ENCODE peak calls at places on chromosomes 12 and 14, in seven cellular contexts. One of them, this sample, is unnamed.

GRCh38 chr14:91225025-91225424 is 19.5 kb downstream of the GPR68 start:
- DNase-seq in SK-MEL-5: no peak
- DNase-seq in ELR: peak
- DNase-seq in activated CD4-positive, alpha-beta T cell treated with anti-CD3 and anti-CD28 coated beads for 24 hours: no peak
- DNase-seq in stimulated activated CD4-positive, alpha-beta T cell treated with anti-CD3 and anti-CD28 coated beads, Interleukin-2, amount 100 ng/mL, for 24 hours: no peak
- DNase-seq in Right ventricle myocardium inferior: no peak
- DNase-seq in stimulated activated CD8-positive, alpha-beta memory T cell treated with anti-CD3 and anti-CD28 coated beads, Interleukin-15, amount 100 ng/mL, for 48 hours: no peak
- DNase-seq in this sample: no peak

GRCh38 chr12:57836442-57837375 is 9.8 kb downstream of the CTDSP2 start:
- DNase-seq in SK-MEL-5: peak
- DNase-seq in ELR: peak
- DNase-seq in activated CD4-positive, alpha-beta T cell treated with anti-CD3 and anti-CD28 coated beads for 24 hours: no peak
- DNase-seq in stimulated activated CD4-positive, alpha-beta T cell treated with anti-CD3 and anti-CD28 coated beads, Interleukin-2, amount 100 ng/mL, for 24 hours: peak
- DNase-seq in Right ventricle myocardium inferior: peak
- DNase-seq in stimulated activated CD8-positive, alpha-beta memory T cell treated with anti-CD3 and anti-CD28 coated beads, Interleukin-15, amount 100 ng/mL, for 48 hours: no peak
- DNase-seq in this sample: no peak

GRCh38 chr12:115507951-115508722 is 769.4 kb downstream of the MED13L start:
- DNase-seq in SK-MEL-5: peak
- DNase-seq in ELR: no peak
- DNase-seq in activated CD4-positive, alpha-beta T cell treated with anti-CD3 and anti-CD28 coated beads for 24 hours: no peak
- DNase-seq in stimulated activated CD4-positive, alpha-beta T cell treated with anti-CD3 and anti-CD28 coated beads, Interleukin-2, amount 100 ng/mL, for 24 hours: no peak
- DNase-seq in Right ventricle myocardium inferior: no peak
- DNase-seq in stimulated activated CD8-positive, alpha-beta memory T cell treated with anti-CD3 and anti-CD28 coated beads, Interleukin-15, amount 100 ng/mL, for 48 hours: no peak
- DNase-seq in this sample: no peak

GRCh38 chr12:54357802-54358619 is 6.3 kb downstream of the GPR84 start:
- DNase-seq in SK-MEL-5: peak
- DNase-seq in ELR: peak
- DNase-seq in activated CD4-positive, alpha-beta T cell treated with anti-CD3 and anti-CD28 coated beads for 24 hours: no peak
- DNase-seq in stimulated activated CD4-positive, alpha-beta T cell treated with anti-CD3 and anti-CD28 coated beads, Interleukin-2, amount 100 ng/mL, for 24 hours: peak
- DNase-seq in Right ventricle myocardium inferior: no peak
- DNase-seq in stimulated activated CD8-positive, alpha-beta memory T cell treated with anti-CD3 and anti-CD28 coated beads, Interleukin-15, amount 100 ng/mL, for 48 hours: peak
- DNase-seq in this sample: no peak

GRCh38 chr12:98446716-98447115 is 68.7 kb upstream of the TMPO start:
- DNase-seq in SK-MEL-5: peak
- DNase-seq in ELR: no peak
- DNase-seq in activated CD4-positive, alpha-beta T cell treated with anti-CD3 and anti-CD28 coated beads for 24 hours: no peak
- DNase-seq in stimulated activated CD4-positive, alpha-beta T cell treated with anti-CD3 and anti-CD28 coated beads, Interleukin-2, amount 100 ng/mL, for 24 hours: no peak
- DNase-seq in Right ventricle myocardium inferior: no peak
- DNase-seq in stimulated activated CD8-positive, alpha-beta memory T cell treated with anti-CD3 and anti-CD28 coated beads, Interleukin-15, amount 100 ng/mL, for 48 hours: no peak
- DNase-seq in this sample: no peak

GRCh38 chr12:57474862-57475261 is 4.8 kb downstream of the ARHGAP9 start:
- DNase-seq in SK-MEL-5: no peak
- DNase-seq in ELR: no peak
- DNase-seq in activated CD4-positive, alpha-beta T cell treated with anti-CD3 and anti-CD28 coated beads for 24 hours: no peak
- DNase-seq in stimulated activated CD4-positive, alpha-beta T cell treated with anti-CD3 and anti-CD28 coated beads, Interleukin-2, amount 100 ng/mL, for 24 hours: no peak
- DNase-seq in Right ventricle myocardium inferior: no peak
- DNase-seq in stimulated activated CD8-positive, alpha-beta memory T cell treated with anti-CD3 and anti-CD28 coated beads, Interleukin-15, amount 100 ng/mL, for 48 hours: no peak
- DNase-seq in this sample: no peak

GRCh38 chr12:2256453-2256852 is 203.7 kb downstream of the CACNA1C start:
- DNase-seq in SK-MEL-5: no peak
- DNase-seq in ELR: peak
- DNase-seq in activated CD4-positive, alpha-beta T cell treated with anti-CD3 and anti-CD28 coated beads for 24 hours: no peak
- DNase-seq in stimulated activated CD4-positive, alpha-beta T cell treated with anti-CD3 and anti-CD28 coated beads, Interleukin-2, amount 100 ng/mL, for 24 hours: no peak
- DNase-seq in Right ventricle myocardium inferior: no peak
- DNase-seq in stimulated activated CD8-positive, alpha-beta memory T cell treated with anti-CD3 and anti-CD28 coated beads, Interleukin-15, amount 100 ng/mL, for 48 hours: no peak
- DNase-seq in this sample: no peak

GRCh38 chr14:51094901-51095853 is at the start of gene TRIM9:
- DNase-seq in SK-MEL-5: peak
- DNase-seq in ELR: peak
- DNase-seq in activated CD4-positive, alpha-beta T cell treated with anti-CD3 and anti-CD28 coated beads for 24 hours: peak
- DNase-seq in stimulated activated CD4-positive, alpha-beta T cell treated with anti-CD3 and anti-CD28 coated beads, Interleukin-2, amount 100 ng/mL, for 24 hours: peak
- DNase-seq in Right ventricle myocardium inferior: peak
- DNase-seq in stimulated activated CD8-positive, alpha-beta memory T cell treated with anti-CD3 and anti-CD28 coated beads, Interleukin-15, amount 100 ng/mL, for 48 hours: peak
- DNase-seq in this sample: peak

GRCh38 chr14:53365516-53366130 is 212.5 kb upstream of the DDHD1 start:
- DNase-seq in SK-MEL-5: no peak
- DNase-seq in ELR: no peak
- DNase-seq in activated CD4-positive, alpha-beta T cell treated with anti-CD3 and anti-CD28 coated beads for 24 hours: no peak
- DNase-seq in stimulated activated CD4-positive, alpha-beta T cell treated with anti-CD3 and anti-CD28 coated beads, Interleukin-2, amount 100 ng/mL, for 24 hours: no peak
- DNase-seq in Right ventricle myocardium inferior: no peak
- DNase-seq in stimulated activated CD8-positive, alpha-beta memory T cell treated with anti-CD3 and anti-CD28 coated beads, Interleukin-15, amount 100 ng/mL, for 48 hours: no peak
- DNase-seq in this sample: no peak

GRCh38 chr12:70043490-70044138 is 199.6 kb upstream of the CNOT2 start:
- DNase-seq in SK-MEL-5: no peak
- DNase-seq in ELR: no peak
- DNase-seq in activated CD4-positive, alpha-beta T cell treated with anti-CD3 and anti-CD28 coated beads for 24 hours: no peak
- DNase-seq in stimulated activated CD4-positive, alpha-beta T cell treated with anti-CD3 and anti-CD28 coated beads, Interleukin-2, amount 100 ng/mL, for 24 hours: no peak
- DNase-seq in Right ventricle myocardium inferior: no peak
- DNase-seq in stimulated activated CD8-positive, alpha-beta memory T cell treated with anti-CD3 and anti-CD28 coated beads, Interleukin-15, amount 100 ng/mL, for 48 hours: no peak
- DNase-seq in this sample: no peak

GRCh38 chr12:32151081-32151480 is 44.4 kb downstream of the BICD1 start:
- DNase-seq in SK-MEL-5: no peak
- DNase-seq in ELR: no peak
- DNase-seq in activated CD4-positive, alpha-beta T cell treated with anti-CD3 and anti-CD28 coated beads for 24 hours: no peak
- DNase-seq in stimulated activated CD4-positive, alpha-beta T cell treated with anti-CD3 and anti-CD28 coated beads, Interleukin-2, amount 100 ng/mL, for 24 hours: no peak
- DNase-seq in Right ventricle myocardium inferior: no peak
- DNase-seq in stimulated activated CD8-positive, alpha-beta memory T cell treated with anti-CD3 and anti-CD28 coated beads, Interleukin-15, amount 100 ng/mL, for 48 hours: no peak
- DNase-seq in this sample: no peak

GRCh38 chr14:69298131-69299071 is 38.4 kb downstream of the GALNT16 start:
- DNase-seq in SK-MEL-5: no peak
- DNase-seq in ELR: no peak
- DNase-seq in activated CD4-positive, alpha-beta T cell treated with anti-CD3 and anti-CD28 coated beads for 24 hours: no peak
- DNase-seq in stimulated activated CD4-positive, alpha-beta T cell treated with anti-CD3 and anti-CD28 coated beads, Interleukin-2, amount 100 ng/mL, for 24 hours: no peak
- DNase-seq in Right ventricle myocardium inferior: no peak
- DNase-seq in stimulated activated CD8-positive, alpha-beta memory T cell treated with anti-CD3 and anti-CD28 coated beads, Interleukin-15, amount 100 ng/mL, for 48 hours: no peak
- DNase-seq in this sample: no peak

GRCh38 chr14:96108911-96109310 is 69.7 kb downstream of the C14orf132 start:
- DNase-seq in SK-MEL-5: no peak
- DNase-seq in ELR: no peak
- DNase-seq in activated CD4-positive, alpha-beta T cell treated with anti-CD3 and anti-CD28 coated beads for 24 hours: no peak
- DNase-seq in stimulated activated CD4-positive, alpha-beta T cell treated with anti-CD3 and anti-CD28 coated beads, Interleukin-2, amount 100 ng/mL, for 24 hours: no peak
- DNase-seq in Right ventricle myocardium inferior: no peak
- DNase-seq in stimulated activated CD8-positive, alpha-beta memory T cell treated with anti-CD3 and anti-CD28 coated beads, Interleukin-15, amount 100 ng/mL, for 48 hours: no peak
- DNase-seq in this sample: no peak

GRCh38 chr12:105538880-105539279 is 208.4 kb downstream of the C12orf75 start:
- DNase-seq in SK-MEL-5: no peak
- DNase-seq in ELR: no peak
- DNase-seq in activated CD4-positive, alpha-beta T cell treated with anti-CD3 and anti-CD28 coated beads for 24 hours: no peak
- DNase-seq in stimulated activated CD4-positive, alpha-beta T cell treated with anti-CD3 and anti-CD28 coated beads, Interleukin-2, amount 100 ng/mL, for 24 hours: no peak
- DNase-seq in Right ventricle myocardium inferior: no peak
- DNase-seq in stimulated activated CD8-positive, alpha-beta memory T cell treated with anti-CD3 and anti-CD28 coated beads, Interleukin-15, amount 100 ng/mL, for 48 hours: no peak
- DNase-seq in this sample: no peak

GRCh38 chr14:36442824-36443241 is 77.2 kb downstream of the NKX2-1 start:
- DNase-seq in SK-MEL-5: no peak
- DNase-seq in ELR: no peak
- DNase-seq in activated CD4-positive, alpha-beta T cell treated with anti-CD3 and anti-CD28 coated beads for 24 hours: no peak
- DNase-seq in stimulated activated CD4-positive, alpha-beta T cell treated with anti-CD3 and anti-CD28 coated beads, Interleukin-2, amount 100 ng/mL, for 24 hours: no peak
- DNase-seq in Right ventricle myocardium inferior: no peak
- DNase-seq in stimulated activated CD8-positive, alpha-beta memory T cell treated with anti-CD3 and anti-CD28 coated beads, Interleukin-15, amount 100 ng/mL, for 48 hours: no peak
- DNase-seq in this sample: no peak

GRCh38 chr14:51582437-51582836 is 69.3 kb upstream of the FRMD6 start:
- DNase-seq in SK-MEL-5: no peak
- DNase-seq in ELR: no peak
- DNase-seq in activated CD4-positive, alpha-beta T cell treated with anti-CD3 and anti-CD28 coated beads for 24 hours: no peak
- DNase-seq in stimulated activated CD4-positive, alpha-beta T cell treated with anti-CD3 and anti-CD28 coated beads, Interleukin-2, amount 100 ng/mL, for 24 hours: no peak
- DNase-seq in Right ventricle myocardium inferior: no peak
- DNase-seq in stimulated activated CD8-positive, alpha-beta memory T cell treated with anti-CD3 and anti-CD28 coated beads, Interleukin-15, amount 100 ng/mL, for 48 hours: no peak
- DNase-seq in this sample: no peak

GRCh38 chr12:104344682-104345081 is 41.1 kb downstream of the EID3 start:
- DNase-seq in SK-MEL-5: no peak
- DNase-seq in ELR: no peak
- DNase-seq in activated CD4-positive, alpha-beta T cell treated with anti-CD3 and anti-CD28 coated beads for 24 hours: no peak
- DNase-seq in stimulated activated CD4-positive, alpha-beta T cell treated with anti-CD3 and anti-CD28 coated beads, Interleukin-2, amount 100 ng/mL, for 24 hours: no peak
- DNase-seq in Right ventricle myocardium inferior: no peak
- DNase-seq in stimulated activated CD8-positive, alpha-beta memory T cell treated with anti-CD3 and anti-CD28 coated beads, Interleukin-15, amount 100 ng/mL, for 48 hours: no peak
- DNase-seq in this sample: no peak

GRCh38 chr12:42921741-42922511 is 332.4 kb upstream of the PRICKLE1 start:
- DNase-seq in SK-MEL-5: peak
- DNase-seq in ELR: peak
- DNase-seq in activated CD4-positive, alpha-beta T cell treated with anti-CD3 and anti-CD28 coated beads for 24 hours: no peak
- DNase-seq in stimulated activated CD4-positive, alpha-beta T cell treated with anti-CD3 and anti-CD28 coated beads, Interleukin-2, amount 100 ng/mL, for 24 hours: no peak
- DNase-seq in Right ventricle myocardium inferior: no peak
- DNase-seq in stimulated activated CD8-positive, alpha-beta memory T cell treated with anti-CD3 and anti-CD28 coated beads, Interleukin-15, amount 100 ng/mL, for 48 hours: no peak
- DNase-seq in this sample: no peak

GRCh38 chr12:2974560-2974971 is 15.4 kb downstream of the TEAD4 start:
- DNase-seq in SK-MEL-5: no peak
- DNase-seq in ELR: peak
- DNase-seq in activated CD4-positive, alpha-beta T cell treated with anti-CD3 and anti-CD28 coated beads for 24 hours: no peak
- DNase-seq in stimulated activated CD4-positive, alpha-beta T cell treated with anti-CD3 and anti-CD28 coated beads, Interleukin-2, amount 100 ng/mL, for 24 hours: no peak
- DNase-seq in Right ventricle myocardium inferior: no peak
- DNase-seq in stimulated activated CD8-positive, alpha-beta memory T cell treated with anti-CD3 and anti-CD28 coated beads, Interleukin-15, amount 100 ng/mL, for 48 hours: no peak
- DNase-seq in this sample: no peak

GRCh38 chr14:103558071-103558882 is 4.2 kb downstream of the BAG5 start:
- DNase-seq in SK-MEL-5: no peak
- DNase-seq in ELR: peak
- DNase-seq in activated CD4-positive, alpha-beta T cell treated with anti-CD3 and anti-CD28 coated beads for 24 hours: no peak
- DNase-seq in stimulated activated CD4-positive, alpha-beta T cell treated with anti-CD3 and anti-CD28 coated beads, Interleukin-2, amount 100 ng/mL, for 24 hours: no peak
- DNase-seq in Right ventricle myocardium inferior: no peak
- DNase-seq in stimulated activated CD8-positive, alpha-beta memory T cell treated with anti-CD3 and anti-CD28 coated beads, Interleukin-15, amount 100 ng/mL, for 48 hours: no peak
- DNase-seq in this sample: no peak

GRCh38 chr14:74599201-74599809 is 12.7 kb downstream of the LTBP2 start:
- DNase-seq in SK-MEL-5: no peak
- DNase-seq in ELR: no peak
- DNase-seq in activated CD4-positive, alpha-beta T cell treated with anti-CD3 and anti-CD28 coated beads for 24 hours: no peak
- DNase-seq in stimulated activated CD4-positive, alpha-beta T cell treated with anti-CD3 and anti-CD28 coated beads, Interleukin-2, amount 100 ng/mL, for 24 hours: no peak
- DNase-seq in Right ventricle myocardium inferior: peak
- DNase-seq in stimulated activated CD8-positive, alpha-beta memory T cell treated with anti-CD3 and anti-CD28 coated beads, Interleukin-15, amount 100 ng/mL, for 48 hours: no peak
- DNase-seq in this sample: no peak

GRCh38 chr12:26631846-26632245 is 201.1 kb downstream of the ITPR2 start:
- DNase-seq in SK-MEL-5: no peak
- DNase-seq in ELR: peak
- DNase-seq in activated CD4-positive, alpha-beta T cell treated with anti-CD3 and anti-CD28 coated beads for 24 hours: no peak
- DNase-seq in stimulated activated CD4-positive, alpha-beta T cell treated with anti-CD3 and anti-CD28 coated beads, Interleukin-2, amount 100 ng/mL, for 24 hours: no peak
- DNase-seq in Right ventricle myocardium inferior: no peak
- DNase-seq in stimulated activated CD8-positive, alpha-beta memory T cell treated with anti-CD3 and anti-CD28 coated beads, Interleukin-15, amount 100 ng/mL, for 48 hours: no peak
- DNase-seq in this sample: no peak

GRCh38 chr12:95208678-95209077 is 8.6 kb downstream of the FGD6 start:
- DNase-seq in SK-MEL-5: no peak
- DNase-seq in ELR: no peak
- DNase-seq in activated CD4-positive, alpha-beta T cell treated with anti-CD3 and anti-CD28 coated beads for 24 hours: no peak
- DNase-seq in stimulated activated CD4-positive, alpha-beta T cell treated with anti-CD3 and anti-CD28 coated beads, Interleukin-2, amount 100 ng/mL, for 24 hours: no peak
- DNase-seq in Right ventricle myocardium inferior: no peak
- DNase-seq in stimulated activated CD8-positive, alpha-beta memory T cell treated with anti-CD3 and anti-CD28 coated beads, Interleukin-15, amount 100 ng/mL, for 48 hours: no peak
- DNase-seq in this sample: no peak

GRCh38 chr12:89040146-89040964 is 311.9 kb downstream of the DUSP6 start:
- DNase-seq in SK-MEL-5: no peak
- DNase-seq in ELR: peak
- DNase-seq in activated CD4-positive, alpha-beta T cell treated with anti-CD3 and anti-CD28 coated beads for 24 hours: peak
- DNase-seq in stimulated activated CD4-positive, alpha-beta T cell treated with anti-CD3 and anti-CD28 coated beads, Interleukin-2, amount 100 ng/mL, for 24 hours: peak
- DNase-seq in Right ventricle myocardium inferior: peak
- DNase-seq in stimulated activated CD8-positive, alpha-beta memory T cell treated with anti-CD3 and anti-CD28 coated beads, Interleukin-15, amount 100 ng/mL, for 48 hours: peak
- DNase-seq in this sample: no peak

GRCh38 chr12:51056242-51056641 is 8.1 kb downstream of the LETMD1 start:
- DNase-seq in SK-MEL-5: no peak
- DNase-seq in ELR: peak
- DNase-seq in activated CD4-positive, alpha-beta T cell treated with anti-CD3 and anti-CD28 coated beads for 24 hours: no peak
- DNase-seq in stimulated activated CD4-positive, alpha-beta T cell treated with anti-CD3 and anti-CD28 coated beads, Interleukin-2, amount 100 ng/mL, for 24 hours: no peak
- DNase-seq in Right ventricle myocardium inferior: no peak
- DNase-seq in stimulated activated CD8-positive, alpha-beta memory T cell treated with anti-CD3 and anti-CD28 coated beads, Interleukin-15, amount 100 ng/mL, for 48 hours: no peak
- DNase-seq in this sample: no peak

GRCh38 chr12:75765170-75766059 is 254.0 kb upstream of the KRR1 start:
- DNase-seq in SK-MEL-5: no peak
- DNase-seq in ELR: no peak
- DNase-seq in activated CD4-positive, alpha-beta T cell treated with anti-CD3 and anti-CD28 coated beads for 24 hours: no peak
- DNase-seq in stimulated activated CD4-positive, alpha-beta T cell treated with anti-CD3 and anti-CD28 coated beads, Interleukin-2, amount 100 ng/mL, for 24 hours: no peak
- DNase-seq in Right ventricle myocardium inferior: no peak
- DNase-seq in stimulated activated CD8-positive, alpha-beta memory T cell treated with anti-CD3 and anti-CD28 coated beads, Interleukin-15, amount 100 ng/mL, for 48 hours: no peak
- DNase-seq in this sample: no peak

GRCh38 chr14:98114122-98114895 is 1157.7 kb downstream of the BCL11B start:
- DNase-seq in SK-MEL-5: no peak
- DNase-seq in ELR: no peak
- DNase-seq in activated CD4-positive, alpha-beta T cell treated with anti-CD3 and anti-CD28 coated beads for 24 hours: no peak
- DNase-seq in stimulated activated CD4-positive, alpha-beta T cell treated with anti-CD3 and anti-CD28 coated beads, Interleukin-2, amount 100 ng/mL, for 24 hours: no peak
- DNase-seq in Right ventricle myocardium inferior: no peak
- DNase-seq in stimulated activated CD8-positive, alpha-beta memory T cell treated with anti-CD3 and anti-CD28 coated beads, Interleukin-15, amount 100 ng/mL, for 48 hours: no peak
- DNase-seq in this sample: no peak

GRCh38 chr12:70994217-70994788 is 73.8 kb upstream of the PTPRR start:
- DNase-seq in SK-MEL-5: no peak
- DNase-seq in ELR: no peak
- DNase-seq in activated CD4-positive, alpha-beta T cell treated with anti-CD3 and anti-CD28 coated beads for 24 hours: no peak
- DNase-seq in stimulated activated CD4-positive, alpha-beta T cell treated with anti-CD3 and anti-CD28 coated beads, Interleukin-2, amount 100 ng/mL, for 24 hours: no peak
- DNase-seq in Right ventricle myocardium inferior: no peak
- DNase-seq in stimulated activated CD8-positive, alpha-beta memory T cell treated with anti-CD3 and anti-CD28 coated beads, Interleukin-15, amount 100 ng/mL, for 48 hours: no peak
- DNase-seq in this sample: no peak

GRCh38 chr14:105944632-105945610 is 418.5 kb downstream of the TMEM121 start:
- DNase-seq in SK-MEL-5: peak
- DNase-seq in ELR: peak
- DNase-seq in activated CD4-positive, alpha-beta T cell treated with anti-CD3 and anti-CD28 coated beads for 24 hours: peak
- DNase-seq in stimulated activated CD4-positive, alpha-beta T cell treated with anti-CD3 and anti-CD28 coated beads, Interleukin-2, amount 100 ng/mL, for 24 hours: peak
- DNase-seq in Right ventricle myocardium inferior: no peak
- DNase-seq in stimulated activated CD8-positive, alpha-beta memory T cell treated with anti-CD3 and anti-CD28 coated beads, Interleukin-15, amount 100 ng/mL, for 48 hours: peak
- DNase-seq in this sample: no peak